ENCODE peak calls at places on chromosomes 3 and 15, in ten cellular contexts. X is anterior cingulate cortex; B is Calu3; R is activated CD4-positive, alpha-beta T cell treated with anti-CD3 and anti-CD28 coated beads for 24 hours; U is AG04449; I is activated naive CD4-positive, alpha-beta T cell treated with anti-CD3 and anti-CD28 coated beads, Interleukin-2, amount 10 ng/mL, durations not matched to agents 7 days and 5 days; Y is KBM-7; H is Panc1; J is GM23248; O is GM10248. W is an unnamed sample.

GRCh38 chr3:153289334-153289808 is 127.3 kb downstream of the RAP2B start:
- DNase-seq in Y (peak; percentile 38), R (no peak), J (peak; percentile 74), B (no peak), I (no peak), U (no peak), O (no peak), H (no peak), X (no peak), W (no peak)

GRCh38 chr3:63477494-63478129 is 174.9 kb upstream of the SNTN start:
- DNase-seq in J (no peak), I (no peak), X (no peak), B (no peak), Y (no peak), H (no peak), O (no peak), R (no peak), U (no peak), W (no peak)

GRCh38 chr3:147890114-147890513 is 480.9 kb downstream of the ZIC1 start:
- DNase-seq in R (no peak), H (no peak), X (no peak), U (no peak), O (peak; percentile 22), J (no peak), I (no peak), B (no peak), Y (no peak), W (no peak)

GRCh38 chr15:70762469-70763119 is 764 bp downstream of the UACA start:
- DNase-seq in B (peak; percentile 59), I (peak; percentile 28), U (no peak), Y (peak; percentile 22), O (peak; percentile 30), X (no peak), J (peak; percentile 87), R (no peak), H (no peak), W (no peak)

GRCh38 chr3:32249184-32249782 is 10.8 kb downstream of the CMTM8 start:
- DNase-seq in J (peak; percentile 87), O (no peak), B (no peak), U (peak; percentile 58), X (no peak), Y (peak; percentile 68), I (no peak), R (no peak), H (peak; percentile 43), W (no peak)

GRCh38 chr3:157624801-157625200 is 121.6 kb upstream of the VEPH1 start:
- DNase-seq in J (no peak), X (no peak), I (no peak), Y (no peak), R (no peak), B (no peak), O (no peak), U (no peak), H (no peak), W (no peak)

GRCh38 chr3:174620138-174620537 is 239.0 kb upstream of the NAALADL2 start:
- DNase-seq in I (no peak), U (no peak), J (peak; percentile 42), H (no peak), Y (no peak), B (no peak), R (no peak), X (no peak), O (no peak), W (no peak)

GRCh38 chr3:51799879-51800757 is 21.1 kb upstream of the IQCF6 start:
- DNase-seq in X (no peak), B (peak; percentile 59), H (peak; percentile 22), R (no peak), U (peak; percentile 37), I (peak; percentile 33), Y (peak; percentile 85), J (peak; percentile 87), O (peak; percentile 46), W (no peak)

GRCh38 chr15:101469520-101470288 is 19.8 kb downstream of the PCSK6 start:
- DNase-seq in Y (no peak), R (no peak), U (no peak), J (no peak), O (no peak), X (no peak), H (no peak), I (no peak), B (no peak), W (peak; percentile 41)

GRCh38 chr3:174287601-174288180 is 571.4 kb upstream of the NAALADL2 start:
- DNase-seq in H (no peak), I (no peak), Y (no peak), X (no peak), U (no peak), R (no peak), B (no peak), J (no peak), O (no peak), W (no peak)

GRCh38 chr15:69388259-69388658 is 25.9 kb upstream of the KIF23 start:
- DNase-seq in R (no peak), X (no peak), J (peak; percentile 59), Y (no peak), I (no peak), U (no peak), O (no peak), H (no peak), B (no peak), W (no peak)

W was measured in activated effector memory CD4-positive, alpha-beta T cell treated with anti-CD3 and anti-CD28 coated beads, Interleukin-2, amount 50 U/mL, for 16 hours.